ENCODE peak calls at places on chromosomes 13 and 19, in nine cellular contexts. C, I, J, D, K, R, O, U and H are unnamed samples.

GRCh38 chr13:113729329-113730019 is 29.6 kb upstream of the TMEM255B start:
- DNase-seq in C (peak; percentile 7), I (no peak), J (no peak), D (no peak), K (no peak), R (no peak), O (no peak), U (no peak), H (no peak)

GRCh38 chr19:3295581-3295980 is 70.8 kb upstream of the NFIC start:
- DNase-seq in C (no peak), I (no peak), J (no peak), D (no peak), K (no peak), R (no peak), O (no peak), U (no peak), H (no peak)

GRCh38 chr13:46731535-46731934 is 65.4 kb downstream of the ESD start:
- DNase-seq in C (no peak), I (no peak), J (no peak), D (no peak), K (no peak), R (no peak), O (no peak), U (no peak), H (no peak)

GRCh38 chr19:41000310-41000737 is 9.2 kb downstream of the CYP2B6 start:
- DNase-seq in C (no peak), I (peak; percentile 52), J (no peak), D (no peak), K (no peak), R (peak; percentile 68), O (no peak), U (no peak), H (no peak)

GRCh38 chr19:1132625-1133383 is 29.0 kb downstream of the GPX4 start:
- DNase-seq in C (no peak), I (no peak), J (peak; percentile 20), D (no peak), K (no peak), R (no peak), O (no peak), U (no peak), H (no peak)

GRCh38 chr13:33494596-33495214 is 209.2 kb upstream of the STARD13 start:
- DNase-seq in C (peak; percentile 73), I (no peak), J (no peak), D (no peak), K (no peak), R (peak; percentile 42), O (no peak), U (peak; percentile 95), H (no peak)

GRCh38 chr19:11447347-11448262 is 12.2 kb downstream of the PRKCSH start:
- DNase-seq in C (no peak), I (no peak), J (no peak), D (no peak), K (no peak), R (no peak), O (no peak), U (no peak), H (no peak)

GRCh38 chr19:48461982-48462655 is 6.7 kb downstream of the KCNJ14 start:
- DNase-seq in C (no peak), I (no peak), J (no peak), D (no peak), K (no peak), R (no peak), O (no peak), U (no peak), H (no peak)

GRCh38 chr19:38252935-38253691 is 3.1 kb downstream of the PPP1R14A start:
- DNase-seq in C (no peak), I (no peak), J (no peak), D (no peak), K (peak; percentile 65), R (no peak), O (no peak), U (no peak), H (no peak)

GRCh38 chr19:14473073-14473790 is 1.9 kb downstream of the PTGER1 start:
- DNase-seq in C (no peak), I (no peak), J (no peak), D (no peak), K (no peak), R (no peak), O (no peak), U (no peak), H (no peak)

GRCh38 chr19:12913011-12913561 is 6.0 kb downstream of the SYCE2 start:
- DNase-seq in C (no peak), I (peak; percentile 40), J (no peak), D (peak; percentile 84), K (peak; percentile 71), R (no peak), O (peak; percentile 91), U (no peak), H (no peak)

GRCh38 chr19:55801416-55801815 is 30.4 kb downstream of the NLRP11 start:
- DNase-seq in C (no peak), I (no peak), J (no peak), D (no peak), K (no peak), R (no peak), O (no peak), U (no peak), H (no peak)

GRCh38 chr19:14818588-14818987 is 16.4 kb downstream of the OR7A5 start:
- DNase-seq in C (no peak), I (no peak), J (no peak), D (no peak), K (no peak), R (no peak), O (no peak), U (no peak), H (no peak)

GRCh38 chr13:83877901-83878300 is 4.4 kb downstream of the SLITRK1 start:
- DNase-seq in C (no peak), I (no peak), J (no peak), D (no peak), K (no peak), R (no peak), O (no peak), U (no peak), H (no peak)

GRCh38 chr13:50125306-50125555 is 110.0 kb downstream of the KCNRG start:
- DNase-seq in C (no peak), I (no peak), J (no peak), D (no peak), K (no peak), R (no peak), O (no peak), U (no peak), H (no peak)